ENCODE peak calls at places on chromosomes 3 and 15, in eight cellular contexts. V is NCI-H748 treated with DMSO at 0.1 percent for 48 hours, Y is midbrain, U is erythroblast, B is GOT3, M is keratinocyte, X is mesendoderm, L is colonic mucosa. K is an unnamed sample.

GRCh38 chr3:66406186-66406585 is 94.6 kb downstream of the LRIG1 start:
- DNase-seq in V (no peak), Y (peak; percentile 79), U (no peak), B (no peak), M (no peak), X (no peak), L (no peak), K (no peak)

GRCh38 chr15:40762919-40763800 is 708 bp upstream of the GCHFR start:
- DNase-seq in V (peak; percentile 63), Y (no peak), U (peak; percentile 74), B (no peak), M (no peak), X (peak; percentile 60), L (peak; percentile 90), K (peak; percentile 71)

GRCh38 chr15:68498076-68498475 is 66.1 kb upstream of the ITGA11 start:
- DNase-seq in V (no peak), Y (no peak), U (no peak), B (no peak), M (no peak), X (no peak), L (no peak), K (no peak)

GRCh38 chr3:123081718-123082369 is 15.0 kb downstream of the PDIA5 start:
- DNase-seq in V (no peak), Y (no peak), U (peak; percentile 52), B (no peak), M (no peak), X (peak; percentile 88), L (no peak), K (peak; percentile 71)

GRCh38 chr3:28286595-28286994 is 45.2 kb downstream of the CMC1 start:
- DNase-seq in V (peak; percentile 2), Y (peak; percentile 31), U (peak; percentile 7), B (no peak), M (no peak), X (peak; percentile 45), L (no peak), K (peak; percentile 58)

GRCh38 chr15:77373441-77373840 is 46.5 kb downstream of the PEAK1 start:
- DNase-seq in V (no peak), Y (no peak), U (no peak), B (no peak), M (no peak), X (no peak), L (no peak), K (no peak)

GRCh38 chr3:66073464-66074141 is 34.9 kb upstream of the MAGI1 start:
- DNase-seq in V (no peak), Y (no peak), U (no peak), B (no peak), M (no peak), X (no peak), L (no peak), K (no peak)

GRCh38 chr3:18264331-18264730 is 160.8 kb downstream of the SATB1 start:
- DNase-seq in V (no peak), Y (no peak), U (no peak), B (no peak), M (no peak), X (no peak), L (no peak), K (no peak)

GRCh38 chr3:125107384-125107783 is 51.6 kb upstream of the HEG1 start:
- DNase-seq in V (no peak), Y (no peak), U (no peak), B (no peak), M (peak; percentile 32), X (no peak), L (no peak), K (no peak)

GRCh38 chr3:143352850-143353550 is 233.4 kb downstream of the CHST2 start:
- DNase-seq in V (no peak), Y (no peak), U (no peak), B (no peak), M (no peak), X (peak; percentile 85), L (no peak), K (no peak)

GRCh38 chr15:57227899-57228298 is 148.4 kb upstream of the CGNL1 start:
- DNase-seq in V (no peak), Y (no peak), U (no peak), B (no peak), M (no peak), X (no peak), L (no peak), K (peak; percentile 68)

GRCh38 chr3:50375200-50375931 is 16.0 kb upstream of the TMEM115 start:
- DNase-seq in V (peak; percentile 2), Y (no peak), U (no peak), B (no peak), M (no peak), X (no peak), L (no peak), K (no peak)

GRCh38 chr3:187044206-187044605 is 95.1 kb downstream of the RPL39L start:
- DNase-seq in V (no peak), Y (no peak), U (no peak), B (no peak), M (no peak), X (no peak), L (no peak), K (no peak)

GRCh38 chr3:179414804-179415203 is 36.5 kb downstream of the GNB4 start:
- DNase-seq in V (no peak), Y (no peak), U (no peak), B (no peak), M (no peak), X (no peak), L (no peak), K (no peak)

GRCh38 chr3:197009532-197010019 is 20.0 kb downstream of the MELTF start:
- DNase-seq in V (no peak), Y (no peak), U (no peak), B (no peak), M (no peak), X (no peak), L (no peak), K (no peak)

GRCh38 chr15:37359495-37360290 is 259.3 kb upstream of the MEIS2 start:
- DNase-seq in V (no peak), Y (no peak), U (no peak), B (no peak), M (no peak), X (no peak), L (no peak), K (no peak)

GRCh38 chr15:60582370-60583036 is 103.6 kb upstream of the ICE2 start:
- DNase-seq in V (no peak), Y (no peak), U (no peak), B (no peak), M (no peak), X (no peak), L (no peak), K (no peak)

GRCh38 chr3:177201707-177202397 is 4.6 kb upstream of the TBL1XR1 start:
- DNase-seq in V (no peak), Y (no peak), U (no peak), B (no peak), M (peak; percentile 83), X (no peak), L (no peak), K (no peak)

GRCh38 chr15:31303434-31304073 is 23.1 kb upstream of the KLF13 start:
- DNase-seq in V (no peak), Y (no peak), U (peak; percentile 87), B (no peak), M (no peak), X (peak; percentile 59), L (peak; percentile 61), K (no peak)

GRCh38 chr3:15053541-15053940 is 11.6 kb downstream of the MRPS25 start:
- DNase-seq in V (no peak), Y (no peak), U (no peak), B (no peak), M (no peak), X (no peak), L (no peak), K (no peak)

GRCh38 chr3:150875548-150875947 is 29.7 kb downstream of the MINDY4B start:
- DNase-seq in V (no peak), Y (no peak), U (no peak), B (no peak), M (no peak), X (no peak), L (no peak), K (no peak)

GRCh38 chr3:43296565-43296964 is 10.2 kb downstream of the SNRK start:
- DNase-seq in V (no peak), Y (peak; percentile 8), U (peak; percentile 12), B (no peak), M (no peak), X (no peak), L (peak; percentile 33), K (peak; percentile 10)

GRCh38 chr15:39131605-39132004 is 449.3 kb upstream of the THBS1 start:
- DNase-seq in V (no peak), Y (no peak), U (no peak), B (no peak), M (no peak), X (no peak), L (no peak), K (no peak)

GRCh38 chr15:89367485-89368451 is 33.1 kb upstream of the POLG start:
- DNase-seq in V (no peak), Y (peak; percentile 82), U (peak; percentile 34), B (no peak), M (no peak), X (peak; percentile 64), L (peak; percentile 34), K (peak; percentile 81)

GRCh38 chr3:50519471-50520089 is 16.1 kb upstream of the CACNA2D2 start:
- DNase-seq in V (peak; percentile 39), Y (peak; percentile 35), U (peak; percentile 74), B (no peak), M (no peak), X (peak; percentile 90), L (peak; percentile 75), K (peak; percentile 28)

GRCh38 chr15:38354321-38354929 is 99.5 kb upstream of the FAM98B start:
- DNase-seq in V (peak; percentile 3), Y (peak; percentile 81), U (peak; percentile 80), B (no peak), M (peak; percentile 15), X (peak; percentile 76), L (peak; percentile 64), K (peak; percentile 80)

K was measured in A673.